ENCODE peak calls at places on chromosome 9, in nine cellular contexts. One of them, this sample, is unnamed. For H3K9me3, the result is how much of the 10 kb centered on the place peaks cover.

GRCh38 chr9:83956288-83957028 is 23.6 kb downstream of the HNRNPK start:
- DNase-seq in SJSA1: peak
- DNase-seq in pancreas: peak
- DNase-seq in tibial nerve: peak
- DNase-seq in aorta: peak
- DNase-seq in breast epithelium: peak
- DNase-seq in psoas muscle: peak
- DNase-seq in IMR-90: no peak
- DNase-seq in transverse colon: peak
- DNase-seq in this sample: no peak

GRCh38 chr9:114274217-114274616 is 48.7 kb upstream of the ORM1 start:
- DNase-seq in SJSA1: peak
- DNase-seq in pancreas: no peak
- DNase-seq in tibial nerve: no peak
- DNase-seq in aorta: no peak
- DNase-seq in breast epithelium: no peak
- DNase-seq in psoas muscle: no peak
- DNase-seq in IMR-90: no peak
- DNase-seq in transverse colon: no peak
- DNase-seq in this sample: no peak

GRCh38 chr9:109244179-109245132 is 76.4 kb downstream of the EPB41L4B start:
- DNase-seq in SJSA1: peak
- DNase-seq in pancreas: peak
- DNase-seq in tibial nerve: peak
- DNase-seq in aorta: peak
- DNase-seq in breast epithelium: peak
- DNase-seq in psoas muscle: peak
- DNase-seq in IMR-90: peak
- DNase-seq in transverse colon: peak
- DNase-seq in this sample: peak

GRCh38 chr9:26261503-26262330 is 583.5 kb upstream of the TUSC1 start:
- DNase-seq in SJSA1: peak
- DNase-seq in pancreas: no peak
- DNase-seq in tibial nerve: no peak
- DNase-seq in aorta: no peak
- DNase-seq in breast epithelium: no peak
- DNase-seq in psoas muscle: no peak
- DNase-seq in IMR-90: peak
- DNase-seq in transverse colon: no peak
- DNase-seq in this sample: no peak

GRCh38 chr9:116202219-116202912 is 48.8 kb downstream of the PAPPA start:
- DNase-seq in SJSA1: no peak
- DNase-seq in pancreas: no peak
- DNase-seq in tibial nerve: no peak
- DNase-seq in aorta: no peak
- DNase-seq in breast epithelium: peak
- DNase-seq in psoas muscle: no peak
- DNase-seq in IMR-90: no peak
- DNase-seq in transverse colon: no peak
- DNase-seq in this sample: no peak

GRCh38 chr9:80352967-80353366 is 781.2 kb downstream of the TLE4 start:
- DNase-seq in SJSA1: no peak
- DNase-seq in pancreas: no peak
- DNase-seq in tibial nerve: no peak
- DNase-seq in aorta: no peak
- DNase-seq in breast epithelium: no peak
- DNase-seq in psoas muscle: no peak
- DNase-seq in IMR-90: no peak
- DNase-seq in transverse colon: no peak
- DNase-seq in this sample: no peak

GRCh38 chr9:76181020-76181641 is 213.1 kb downstream of the RFK start:
- DNase-seq in SJSA1: no peak
- DNase-seq in pancreas: no peak
- DNase-seq in tibial nerve: no peak
- DNase-seq in aorta: no peak
- DNase-seq in breast epithelium: no peak
- DNase-seq in psoas muscle: no peak
- DNase-seq in IMR-90: peak
- DNase-seq in transverse colon: no peak
- DNase-seq in this sample: no peak

GRCh38 chr9:6029581-6029980 is 14.2 kb upstream of the RANBP6 start:
- DNase-seq in SJSA1: no peak
- DNase-seq in pancreas: no peak
- DNase-seq in tibial nerve: no peak
- DNase-seq in aorta: no peak
- DNase-seq in breast epithelium: no peak
- DNase-seq in psoas muscle: no peak
- DNase-seq in IMR-90: no peak
- DNase-seq in transverse colon: no peak
- DNase-seq in this sample: no peak

GRCh38 chr9:137316012-137316981 is 14.2 kb upstream of the NRARP start:
- DNase-seq in SJSA1: peak
- DNase-seq in pancreas: peak
- DNase-seq in tibial nerve: no peak
- DNase-seq in aorta: peak
- DNase-seq in breast epithelium: no peak
- DNase-seq in psoas muscle: no peak
- DNase-seq in IMR-90: no peak
- DNase-seq in transverse colon: peak
- DNase-seq in this sample: no peak

GRCh38 chr9:78021692-78022091 is 9.9 kb downstream of the GNAQ start:
- DNase-seq in SJSA1: no peak
- DNase-seq in pancreas: no peak
- DNase-seq in tibial nerve: no peak
- DNase-seq in aorta: no peak
- DNase-seq in breast epithelium: no peak
- DNase-seq in psoas muscle: no peak
- DNase-seq in IMR-90: no peak
- DNase-seq in transverse colon: peak
- DNase-seq in this sample: no peak

GRCh38 chr9:109206670-109207069 is 39.6 kb upstream of the FRRS1L start:
- DNase-seq in SJSA1: no peak
- DNase-seq in pancreas: no peak
- DNase-seq in tibial nerve: no peak
- DNase-seq in aorta: no peak
- DNase-seq in breast epithelium: no peak
- DNase-seq in psoas muscle: no peak
- DNase-seq in IMR-90: no peak
- DNase-seq in transverse colon: no peak
- DNase-seq in this sample: no peak

GRCh38 chr9:123843703-123844102 is 86.2 kb downstream of the DENND1A start:
- DNase-seq in SJSA1: no peak
- DNase-seq in pancreas: no peak
- DNase-seq in tibial nerve: no peak
- DNase-seq in aorta: no peak
- DNase-seq in breast epithelium: no peak
- DNase-seq in psoas muscle: no peak
- DNase-seq in IMR-90: no peak
- DNase-seq in transverse colon: no peak
- DNase-seq in this sample: no peak

GRCh38 chr9:123848447-123849085 is 81.4 kb downstream of the DENND1A start:
- DNase-seq in SJSA1: no peak
- DNase-seq in pancreas: no peak
- DNase-seq in tibial nerve: no peak
- DNase-seq in aorta: no peak
- DNase-seq in breast epithelium: no peak
- DNase-seq in psoas muscle: no peak
- DNase-seq in IMR-90: no peak
- DNase-seq in transverse colon: no peak
- DNase-seq in this sample: no peak

GRCh38 chr9:123851851-123852250 is 78.1 kb downstream of the DENND1A start:
- DNase-seq in SJSA1: no peak
- DNase-seq in pancreas: no peak
- DNase-seq in tibial nerve: no peak
- DNase-seq in aorta: no peak
- DNase-seq in breast epithelium: no peak
- DNase-seq in psoas muscle: no peak
- DNase-seq in IMR-90: no peak
- DNase-seq in transverse colon: no peak
- DNase-seq in this sample: no peak

DNA sequence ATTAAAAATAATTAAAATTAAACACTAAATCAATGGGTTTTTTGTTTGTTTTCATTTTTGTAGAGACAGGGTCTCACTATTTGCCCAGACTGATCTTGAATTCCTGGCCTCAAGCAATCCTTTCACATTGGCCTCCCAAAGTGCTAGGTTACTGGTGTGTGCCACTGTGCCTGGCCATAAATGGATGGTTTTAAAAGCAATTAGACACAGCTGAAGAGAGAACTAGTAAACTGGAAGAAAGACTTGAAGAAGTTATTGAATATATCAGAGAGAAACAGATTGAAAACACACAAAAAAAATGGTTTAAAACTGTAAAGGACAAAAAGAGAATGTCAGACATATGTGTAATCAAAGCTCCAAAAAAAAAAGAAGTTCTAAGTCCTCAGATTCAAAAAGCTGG is 83.0 kb downstream of the DENND1A start:
- DNase-seq in SJSA1: no peak
- DNase-seq in pancreas: no peak
- DNase-seq in tibial nerve: no peak
- DNase-seq in aorta: no peak
- DNase-seq in breast epithelium: no peak
- DNase-seq in psoas muscle: no peak
- DNase-seq in IMR-90: no peak
- DNase-seq in transverse colon: no peak
- DNase-seq in this sample: no peak
- H3K9me3 ChIP-seq in SJSA1: under half
- H3K9me3 ChIP-seq in pancreas: under half
- H3K9me3 ChIP-seq in tibial nerve: under half
- H3K9me3 ChIP-seq in aorta: under half
- H3K9me3 ChIP-seq in breast epithelium: under half
- H3K9me3 ChIP-seq in psoas muscle: under half
- H3K9me3 ChIP-seq in IMR-90: under half
- H3K9me3 ChIP-seq in transverse colon: under half
- H3K9me3 ChIP-seq in this sample: under half

DNA sequence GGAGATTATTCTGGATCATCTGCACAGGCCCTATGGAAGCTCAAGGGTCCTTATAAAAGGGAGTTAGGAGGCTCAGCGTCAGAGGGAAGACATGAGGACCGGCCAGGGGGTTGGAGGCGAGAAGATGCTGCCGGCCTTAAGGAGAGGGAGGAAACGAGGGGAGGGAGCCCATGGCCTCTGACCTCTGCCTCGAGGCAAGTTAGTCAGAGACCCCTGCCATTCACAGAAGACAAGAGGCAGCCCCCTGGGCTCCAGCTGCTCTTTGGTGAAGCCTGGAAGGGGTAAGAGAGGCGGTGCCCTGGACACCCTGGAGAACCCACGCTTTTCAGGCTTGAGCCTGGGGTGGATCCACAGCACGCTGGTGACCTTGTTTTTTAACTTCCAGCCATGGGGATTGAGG is 49.5 kb downstream of the OLFM1 start:
- DNase-seq in SJSA1: no peak
- DNase-seq in pancreas: no peak
- DNase-seq in tibial nerve: no peak
- DNase-seq in aorta: no peak
- DNase-seq in breast epithelium: no peak
- DNase-seq in psoas muscle: no peak
- DNase-seq in IMR-90: no peak
- DNase-seq in transverse colon: no peak
- DNase-seq in this sample: no peak
- H3K9me3 ChIP-seq in SJSA1: under half
- H3K9me3 ChIP-seq in pancreas: under half
- H3K9me3 ChIP-seq in tibial nerve: under half
- H3K9me3 ChIP-seq in aorta: under half
- H3K9me3 ChIP-seq in breast epithelium: under half
- H3K9me3 ChIP-seq in psoas muscle: under half
- H3K9me3 ChIP-seq in IMR-90: half or more
- H3K9me3 ChIP-seq in transverse colon: under half
- H3K9me3 ChIP-seq in this sample: under half

GRCh38 chr9:40913096-40913719 is 215.3 kb downstream of the FOXD4L6 start:
- DNase-seq in SJSA1: no peak
- DNase-seq in pancreas: no peak
- DNase-seq in tibial nerve: no peak
- DNase-seq in aorta: no peak
- DNase-seq in breast epithelium: no peak
- DNase-seq in psoas muscle: no peak
- DNase-seq in IMR-90: no peak
- DNase-seq in transverse colon: no peak
- DNase-seq in this sample: no peak
- H3K9me3 ChIP-seq in SJSA1: under half
- H3K9me3 ChIP-seq in pancreas: under half
- H3K9me3 ChIP-seq in tibial nerve: under half
- H3K9me3 ChIP-seq in aorta: under half
- H3K9me3 ChIP-seq in breast epithelium: half or more
- H3K9me3 ChIP-seq in psoas muscle: half or more
- H3K9me3 ChIP-seq in IMR-90: half or more
- H3K9me3 ChIP-seq in transverse colon: half or more
- H3K9me3 ChIP-seq in this sample: half or more

DNA sequence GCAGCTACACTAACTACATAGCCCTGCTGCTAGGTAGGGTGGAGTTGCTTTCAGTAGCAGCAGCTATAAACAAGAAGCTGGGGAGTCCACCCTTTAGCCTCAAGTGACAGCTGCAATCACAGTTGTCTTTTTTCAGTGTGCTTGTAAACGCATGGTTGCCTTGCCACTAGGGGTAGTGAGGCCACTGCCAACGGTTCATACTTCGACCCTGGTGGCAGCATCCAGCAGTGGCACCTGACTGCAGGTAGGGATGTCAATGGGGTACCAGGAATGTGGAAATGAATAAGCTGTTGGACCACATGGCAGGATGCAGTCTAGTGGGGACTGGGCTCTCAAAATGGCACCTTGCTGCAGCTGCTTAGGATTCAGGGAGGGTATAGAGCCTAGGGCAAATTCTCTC is 367.2 kb downstream of the RASEF start:
- DNase-seq in SJSA1: no peak
- DNase-seq in pancreas: no peak
- DNase-seq in tibial nerve: no peak
- DNase-seq in aorta: no peak
- DNase-seq in breast epithelium: no peak
- DNase-seq in psoas muscle: no peak
- DNase-seq in IMR-90: no peak
- DNase-seq in transverse colon: no peak
- DNase-seq in this sample: no peak
- H3K9me3 ChIP-seq in SJSA1: under half
- H3K9me3 ChIP-seq in pancreas: under half
- H3K9me3 ChIP-seq in tibial nerve: under half
- H3K9me3 ChIP-seq in aorta: under half
- H3K9me3 ChIP-seq in breast epithelium: under half
- H3K9me3 ChIP-seq in psoas muscle: under half
- H3K9me3 ChIP-seq in IMR-90: under half
- H3K9me3 ChIP-seq in transverse colon: under half
- H3K9me3 ChIP-seq in this sample: under half

DNA sequence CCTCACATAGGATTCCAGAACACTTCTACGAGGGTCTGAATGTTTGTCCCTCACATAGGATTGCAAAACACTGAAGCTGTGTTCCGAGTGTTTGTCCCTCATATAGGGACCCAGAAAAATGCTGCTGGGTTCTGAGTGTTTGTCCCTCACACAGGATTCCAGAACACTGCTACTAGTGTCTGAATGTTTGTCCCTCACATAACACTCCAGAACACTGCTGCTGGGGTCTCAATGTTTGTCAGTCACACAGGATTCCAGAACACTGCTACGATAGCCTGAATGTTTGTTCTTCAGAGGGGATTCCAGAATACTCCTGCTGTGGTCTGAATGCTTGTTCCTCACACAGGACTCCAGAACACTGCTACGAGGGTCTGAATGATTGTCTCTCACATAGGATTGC is 218.7 kb downstream of the FOXD4L6 start:
- DNase-seq in SJSA1: no peak
- DNase-seq in pancreas: no peak
- DNase-seq in tibial nerve: no peak
- DNase-seq in aorta: no peak
- DNase-seq in breast epithelium: no peak
- DNase-seq in psoas muscle: no peak
- DNase-seq in IMR-90: no peak
- DNase-seq in transverse colon: no peak
- DNase-seq in this sample: no peak
- H3K9me3 ChIP-seq in SJSA1: under half
- H3K9me3 ChIP-seq in pancreas: under half
- H3K9me3 ChIP-seq in tibial nerve: under half
- H3K9me3 ChIP-seq in aorta: half or more
- H3K9me3 ChIP-seq in breast epithelium: half or more
- H3K9me3 ChIP-seq in psoas muscle: half or more
- H3K9me3 ChIP-seq in IMR-90: half or more
- H3K9me3 ChIP-seq in transverse colon: half or more
- H3K9me3 ChIP-seq in this sample: half or more

This sample was measured in T-helper 17 cell.